ENCODE peak calls at places on chromosomes 12 and 14, in four cellular contexts. P is NCI-H524 treated with DMSO at 0.1 percent for 48 hours; B is hepatocyte; A is stimulated activated CD4-positive, alpha-beta T cell treated with anti-CD3 and anti-CD28 coated beads, Interleukin-4, amount 100 ng/mL, for 1 hour. K is an unnamed sample.

GRCh38 chr14:34075095-34075744 is 124.3 kb upstream of the EGLN3 start:
- DNase-seq in P (no peak), B (no peak), A (no peak), K (no peak)

GRCh38 chr12:6548556-6549378 is 7.1 kb downstream of the IFFO1 start:
- DNase-seq in P (no peak), B (no peak), A (no peak), K (no peak)

GRCh38 chr14:88911811-88912210 is 87.4 kb downstream of the TTC8 start:
- DNase-seq in P (no peak), B (no peak), A (no peak), K (no peak)

GRCh38 chr14:73754911-73755360 is 40.8 kb upstream of the PNMA1 start:
- DNase-seq in P (no peak), B (peak), A (no peak), K (no peak)

GRCh38 chr14:89921896-89922548 is 32.5 kb downstream of the EFCAB11 start:
- DNase-seq in P (no peak), B (no peak), A (no peak), K (no peak)

GRCh38 chr14:78519863-78520262 is 349.7 kb downstream of the NRXN3 start:
- DNase-seq in P (no peak), B (peak), A (peak), K (peak)

GRCh38 chr12:38838211-38838850 is 67.1 kb downstream of the CPNE8 start:
- DNase-seq in P (no peak), B (peak), A (no peak), K (no peak)

GRCh38 chr14:61517861-61518802 is 177.2 kb upstream of the HIF1A start:
- DNase-seq in P (no peak), B (peak), A (no peak), K (no peak)

GRCh38 chr14:56659964-56660551 is 80.5 kb downstream of the TMEM260 start:
- DNase-seq in P (peak), B (peak), A (no peak), K (no peak)

GRCh38 chr12:132227156-132227555 is 82.9 kb downstream of the NOC4L start:
- DNase-seq in P (no peak), B (no peak), A (no peak), K (no peak)

GRCh38 chr12:47731723-47732122 is 6.4 kb upstream of the ENDOU start:
- DNase-seq in P (no peak), B (no peak), A (no peak), K (no peak)

GRCh38 chr12:12608557-12608957 is 3.1 kb upstream of the CREBL2 start:
- DNase-seq in P (no peak), B (no peak), A (no peak), K (no peak)

GRCh38 chr12:76813972-76814371 is 50.1 kb downstream of the ZDHHC17 start:
- DNase-seq in P (no peak), B (no peak), A (no peak), K (no peak)

GRCh38 chr12:31507966-31508365 is 83.0 kb downstream of the DENND5B start:
- DNase-seq in P (no peak), B (no peak), A (no peak), K (no peak)

GRCh38 chr12:106721931-106722330 is 52.6 kb upstream of the RIC8B start:
- DNase-seq in P (no peak), B (no peak), A (no peak), K (no peak)

GRCh38 chr14:34662558-34663088 is 32.7 kb upstream of the SNX6 start:
- DNase-seq in P (no peak), B (no peak), A (no peak), K (no peak)

GRCh38 chr12:22461786-22462185 is 82.6 kb downstream of the C2CD5 start:
- DNase-seq in P (no peak), B (no peak), A (no peak), K (no peak)

GRCh38 chr12:93846936-93847516 is 169.9 kb downstream of the CRADD start:
- DNase-seq in P (no peak), B (no peak), A (no peak), K (no peak)

GRCh38 chr14:94653321-94653720 is 41.1 kb downstream of the SERPINA3 start:
- DNase-seq in P (peak), B (no peak), A (no peak), K (no peak)

GRCh38 chr14:44531648-44532047 is 24.6 kb upstream of the FSCB start:
- DNase-seq in P (no peak), B (no peak), A (no peak), K (no peak)

GRCh38 chr12:108606492-108606891 is 8.6 kb upstream of the TMEM119 start:
- DNase-seq in P (no peak), B (no peak), A (no peak), K (no peak)

GRCh38 chr14:104421892-104422291 is 157.7 kb upstream of the C14orf180 start:
- DNase-seq in P (no peak), B (no peak), A (no peak), K (no peak)

GRCh38 chr12:104279164-104279563 is 24.4 kb upstream of the EID3 start:
- DNase-seq in P (no peak), B (no peak), A (no peak), K (no peak)

GRCh38 chr14:68222726-68223125 is 403.1 kb downstream of the RAD51B start:
- DNase-seq in P (no peak), B (no peak), A (no peak), K (no peak)

GRCh38 chr14:50541159-50541567 is 8.8 kb upstream of the MAP4K5 start:
- DNase-seq in P (no peak), B (no peak), A (no peak), K (no peak)

GRCh38 chr14:77142289-77142814 is 761 bp upstream of the ZDHHC22 start:
- DNase-seq in P (peak), B (no peak), A (no peak), K (no peak)

GRCh38 chr14:97709552-97709951 is 912.4 kb downstream of the VRK1 start:
- DNase-seq in P (no peak), B (no peak), A (no peak), K (peak)

K was measured in activated naive CD8-positive, alpha-beta T cell treated with anti-CD3 and anti-CD28 coated beads, Interleukin-2, amount 10 ng/mL, durations not matched to agents 7 days and 5 days.